ENCODE peak calls at places on chromosomes 5 and 9, in five cellular contexts. One of them, this sample, is unnamed.

GRCh38 chr9:806285-807156 is 35.0 kb upstream of the DMRT1 start:
- DNase-seq in GM10248: peak; percentile 48
- DNase-seq in AG09309: no peak
- DNase-seq in heart left ventricle: no peak
- DNase-seq in osteocyte: no peak
- DNase-seq in this sample: peak; percentile 19

GRCh38 chr5:180053061-180053602 is 18.4 kb downstream of the RNF130 start:
- DNase-seq in heart left ventricle: no peak
- DNase-seq in GM10248: no peak
- DNase-seq in osteocyte: no peak
- DNase-seq in AG09309: no peak
- DNase-seq in this sample: no peak

GRCh38 chr9:132008184-132008781 is 71.4 kb downstream of the MED27 start:
- DNase-seq in osteocyte: no peak
- DNase-seq in AG09309: no peak
- DNase-seq in heart left ventricle: no peak
- DNase-seq in GM10248: no peak
- DNase-seq in this sample: no peak

GRCh38 chr5:74541381-74541781 is 99.1 kb downstream of the ENC1 start:
- DNase-seq in AG09309: no peak
- DNase-seq in heart left ventricle: no peak
- DNase-seq in osteocyte: no peak
- DNase-seq in GM10248: no peak
- DNase-seq in this sample: no peak

GRCh38 chr5:172778223-172778814 is 7.3 kb upstream of the DUSP1 start:
- DNase-seq in AG09309: no peak
- DNase-seq in GM10248: no peak
- DNase-seq in osteocyte: no peak
- DNase-seq in heart left ventricle: no peak
- DNase-seq in this sample: no peak

GRCh38 chr5:8386889-8387288 is 517.9 kb downstream of the MTRR start:
- DNase-seq in AG09309: no peak
- DNase-seq in osteocyte: no peak
- DNase-seq in GM10248: no peak
- DNase-seq in heart left ventricle: no peak
- DNase-seq in this sample: no peak

GRCh38 chr5:27308151-27308550 is 269.8 kb upstream of the CDH9 start:
- DNase-seq in heart left ventricle: no peak
- DNase-seq in osteocyte: no peak
- DNase-seq in AG09309: no peak
- DNase-seq in GM10248: no peak
- DNase-seq in this sample: no peak

GRCh38 chr9:98523231-98523901 is 185.4 kb downstream of the GABBR2 start:
- DNase-seq in AG09309: no peak
- DNase-seq in GM10248: no peak
- DNase-seq in osteocyte: no peak
- DNase-seq in heart left ventricle: no peak
- DNase-seq in this sample: no peak

GRCh38 chr5:166977916-166978434 is 1313.5 kb upstream of the WWC1 start:
- DNase-seq in GM10248: no peak
- DNase-seq in AG09309: no peak
- DNase-seq in heart left ventricle: no peak
- DNase-seq in osteocyte: no peak
- DNase-seq in this sample: no peak

GRCh38 chr5:130692766-130693165 is 472.3 kb downstream of the HINT1 start:
- DNase-seq in GM10248: no peak
- DNase-seq in AG09309: peak; percentile 8
- DNase-seq in heart left ventricle: no peak
- DNase-seq in osteocyte: no peak
- DNase-seq in this sample: no peak

GRCh38 chr9:37542895-37543294 is 33.3 kb downstream of the FBXO10 start:
- DNase-seq in AG09309: no peak
- DNase-seq in osteocyte: no peak
- DNase-seq in GM10248: no peak
- DNase-seq in heart left ventricle: no peak
- DNase-seq in this sample: no peak

GRCh38 chr9:92385001-92385400 is 19.4 kb downstream of the OGN start:
- DNase-seq in GM10248: no peak
- DNase-seq in AG09309: no peak
- DNase-seq in heart left ventricle: no peak
- DNase-seq in osteocyte: no peak
- DNase-seq in this sample: no peak

GRCh38 chr9:93288891-93289883 is 105.2 kb downstream of the WNK2 start:
- DNase-seq in heart left ventricle: no peak
- DNase-seq in osteocyte: peak; percentile 83
- DNase-seq in GM10248: peak; percentile 15
- DNase-seq in AG09309: no peak
- DNase-seq in this sample: no peak

GRCh38 chr5:141050622-141051525 is at the start of gene PCDHB1:
- DNase-seq in GM10248: no peak
- DNase-seq in heart left ventricle: no peak
- DNase-seq in osteocyte: no peak
- DNase-seq in AG09309: no peak
- DNase-seq in this sample: no peak

GRCh38 chr5:67842806-67843205 is 372.8 kb upstream of the PIK3R1 start:
- DNase-seq in AG09309: peak; percentile 3
- DNase-seq in osteocyte: no peak
- DNase-seq in GM10248: no peak
- DNase-seq in heart left ventricle: no peak
- DNase-seq in this sample: no peak
- TF ChIP-seq CTCF in AG09309: peak; percentile 43
- TF ChIP-seq CTCF in osteocyte: peak; percentile 52
- TF ChIP-seq CTCF in GM10248: no peak
- TF ChIP-seq CTCF in heart left ventricle: no peak
- TF ChIP-seq CTCF in this sample: no peak

GRCh38 chr9:75488082-75488713 is 399.9 kb downstream of the OSTF1 start:
- DNase-seq in osteocyte: no peak
- DNase-seq in GM10248: no peak
- DNase-seq in AG09309: no peak
- DNase-seq in heart left ventricle: no peak
- DNase-seq in this sample: no peak
- TF ChIP-seq CTCF in osteocyte: no peak
- TF ChIP-seq CTCF in GM10248: no peak
- TF ChIP-seq CTCF in AG09309: no peak
- TF ChIP-seq CTCF in heart left ventricle: no peak
- TF ChIP-seq CTCF in this sample: no peak

GRCh38 chr5:89260254-89260653 is 377.3 kb upstream of the MEF2C start:
- DNase-seq in GM10248: no peak
- DNase-seq in heart left ventricle: no peak
- DNase-seq in AG09309: no peak
- DNase-seq in osteocyte: no peak
- DNase-seq in this sample: no peak
- TF ChIP-seq CTCF in GM10248: no peak
- TF ChIP-seq CTCF in heart left ventricle: no peak
- TF ChIP-seq CTCF in AG09309: peak; percentile 11
- TF ChIP-seq CTCF in osteocyte: peak; percentile 15
- TF ChIP-seq CTCF in this sample: no peak

GRCh38 chr5:98736753-98737152 is 36.7 kb upstream of the RGMB start:
- DNase-seq in heart left ventricle: no peak
- DNase-seq in GM10248: no peak
- DNase-seq in osteocyte: no peak
- DNase-seq in AG09309: no peak
- DNase-seq in this sample: no peak
- TF ChIP-seq CTCF in heart left ventricle: no peak
- TF ChIP-seq CTCF in GM10248: no peak
- TF ChIP-seq CTCF in osteocyte: no peak
- TF ChIP-seq CTCF in AG09309: no peak
- TF ChIP-seq CTCF in this sample: no peak

GRCh38 chr5:17056056-17056690 is 120.1 kb upstream of the MYO10 start:
- DNase-seq in heart left ventricle: peak; percentile 20
- DNase-seq in AG09309: no peak
- DNase-seq in GM10248: no peak
- DNase-seq in osteocyte: no peak
- DNase-seq in this sample: no peak

GRCh38 chr5:17054911-17055310 is 118.8 kb upstream of the MYO10 start:
- DNase-seq in osteocyte: no peak
- DNase-seq in AG09309: no peak
- DNase-seq in GM10248: no peak
- DNase-seq in heart left ventricle: no peak
- DNase-seq in this sample: no peak

GRCh38 chr5:17046320-17046719 is 110.2 kb upstream of the MYO10 start:
- DNase-seq in AG09309: no peak
- DNase-seq in GM10248: no peak
- DNase-seq in heart left ventricle: no peak
- DNase-seq in osteocyte: no peak
- DNase-seq in this sample: no peak

DNA sequence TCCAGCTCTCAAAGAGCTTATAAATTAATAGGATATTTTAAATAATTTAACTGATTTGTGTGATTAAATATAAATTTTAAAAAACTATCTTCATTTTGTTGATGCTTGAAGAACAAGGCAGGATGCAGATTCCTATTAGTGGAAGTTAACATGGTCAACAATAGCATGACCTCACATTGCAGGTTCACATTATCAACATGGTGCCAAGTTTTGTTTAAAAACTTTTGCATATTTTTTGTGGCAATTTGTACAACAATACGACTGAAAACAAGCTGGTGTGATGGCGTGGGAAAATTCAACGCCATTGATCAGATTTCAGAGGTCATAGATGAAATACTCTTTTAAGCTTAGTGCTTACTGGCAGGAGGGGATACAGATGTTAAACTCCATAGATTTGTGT is 114.1 kb upstream of the MYO10 start:
- DNase-seq in heart left ventricle: no peak
- DNase-seq in AG09309: no peak
- DNase-seq in osteocyte: no peak
- DNase-seq in GM10248: no peak
- DNase-seq in this sample: no peak
- TF ChIP-seq CTCF in heart left ventricle: no peak
- TF ChIP-seq CTCF in AG09309: no peak
- TF ChIP-seq CTCF in osteocyte: no peak
- TF ChIP-seq CTCF in GM10248: no peak
- TF ChIP-seq CTCF in this sample: no peak

This sample was measured in endothelial cell.